ENCODE peak calls at places on chromosomes 7 and 10, in six cellular contexts. D is colonic mucosa, V is left ventricle myocardium inferior, C is IMR-90, F is uterus, B is aorta. S is an unnamed sample.

GRCh38 chr10:43594944-43595589 is 11.2 kb upstream of the ZNF485 start:
- DNase-seq in D (no peak), V (no peak), C (peak), F (no peak), B (no peak), S (no peak)

GRCh38 chr7:49483142-49483541 is 290.3 kb upstream of the VWC2 start:
- DNase-seq in D (peak), V (no peak), C (no peak), F (no peak), B (no peak), S (no peak)

GRCh38 chr10:53403688-53404087 is 631.1 kb upstream of the MBL2 start:
- DNase-seq in D (peak), V (peak), C (peak), F (peak), B (no peak), S (no peak)

GRCh38 chr10:60187691-60188090 is 202.0 kb downstream of the ANK3 start:
- DNase-seq in D (no peak), V (no peak), C (no peak), F (no peak), B (no peak), S (no peak)

GRCh38 chr7:131546583-131547111 is 9.8 kb downstream of the PODXL start:
- DNase-seq in D (no peak), V (no peak), C (no peak), F (no peak), B (no peak), S (no peak)

GRCh38 chr10:80165173-80165572 is 32.6 kb downstream of the PLAC9 start:
- DNase-seq in D (no peak), V (no peak), C (peak), F (no peak), B (peak), S (no peak)

GRCh38 chr7:3733541-3734140 is 432.6 kb downstream of the SDK1 start:
- DNase-seq in D (no peak), V (no peak), C (peak), F (no peak), B (no peak), S (no peak)

GRCh38 chr7:28804990-28805389 is 153.1 kb downstream of the TRIL start:
- DNase-seq in D (no peak), V (no peak), C (peak), F (no peak), B (no peak), S (no peak)

GRCh38 chr10:35517431-35518181 is 87.5 kb upstream of the GJD4 start:
- DNase-seq in D (no peak), V (no peak), C (peak), F (peak), B (no peak), S (no peak)

GRCh38 chr10:112307631-112308502 is 24.7 kb downstream of the TECTB start:
- DNase-seq in D (peak), V (no peak), C (peak), F (no peak), B (no peak), S (peak)

GRCh38 chr7:152607007-152607406 is 68.9 kb downstream of the XRCC2 start:
- DNase-seq in D (no peak), V (no peak), C (no peak), F (no peak), B (no peak), S (no peak)

GRCh38 chr10:28938745-28939144 is 261.4 kb downstream of the BAMBI start:
- DNase-seq in D (no peak), V (no peak), C (peak), F (no peak), B (no peak), S (no peak)

GRCh38 chr10:116665541-116666125 is 44.9 kb downstream of the PNLIPRP2 start:
- DNase-seq in D (no peak), V (peak), C (peak), F (no peak), B (peak), S (no peak)
- H3K27ac ChIP-seq in D (no peak), V (peak), C (no peak), F (peak), B (no peak), S (no peak)

GRCh38 chr7:150927954-150928340 is 50.2 kb downstream of the KCNH2 start:
- DNase-seq in D (no peak), V (no peak), C (peak), F (no peak), B (no peak), S (no peak)

GRCh38 chr7:150924256-150924851 is 53.8 kb downstream of the KCNH2 start:
- DNase-seq in D (no peak), V (no peak), C (no peak), F (no peak), B (no peak), S (no peak)

GRCh38 chr7:150926066-150926465 is 52.1 kb downstream of the KCNH2 start:
- DNase-seq in D (no peak), V (no peak), C (no peak), F (no peak), B (no peak), S (no peak)

GRCh38 chr7:150923802-150924201 is 54.3 kb downstream of the KCNH2 start:
- DNase-seq in D (no peak), V (no peak), C (no peak), F (no peak), B (no peak), S (no peak)

GRCh38 chr7:150927157-150927953 is 50.8 kb downstream of the KCNH2 start:
- DNase-seq in D (no peak), V (no peak), C (no peak), F (no peak), B (no peak), S (no peak)
- H3K27ac ChIP-seq in D (no peak), V (no peak), C (no peak), F (no peak), B (no peak), S (no peak)

GRCh38 chr7:108528183-108528712 is 2.3 kb upstream of the PNPLA8 start:
- DNase-seq in D (peak), V (no peak), C (no peak), F (no peak), B (no peak), S (no peak)
- H3K27ac ChIP-seq in D (peak), V (no peak), C (no peak), F (no peak), B (no peak), S (no peak)

DNA sequence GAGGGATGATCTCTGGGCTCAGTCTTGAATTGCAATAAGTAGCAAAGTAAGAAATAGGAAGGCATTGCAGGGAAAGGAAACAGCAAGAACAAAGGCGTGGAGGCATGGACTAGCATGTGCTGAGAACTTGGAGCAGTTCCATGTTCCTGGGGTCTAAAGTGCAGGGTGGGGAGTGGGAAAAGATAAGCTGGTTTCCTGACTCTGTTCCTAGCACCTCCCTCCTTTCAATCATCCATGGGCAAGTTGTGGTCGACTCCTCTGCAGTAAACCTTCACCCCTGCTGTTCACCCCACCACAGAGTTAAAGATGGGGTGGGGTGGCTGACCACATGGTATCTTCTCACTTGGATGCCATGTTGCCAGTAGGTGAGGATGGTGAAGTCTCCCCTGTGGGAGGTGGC is 29.6 kb downstream of the RPS24 start:
- DNase-seq in D (no peak), V (no peak), C (no peak), F (no peak), B (no peak), S (no peak)
- H3K27ac ChIP-seq in D (no peak), V (no peak), C (no peak), F (no peak), B (no peak), S (no peak)

GRCh38 chr7:90701021-90701420 is 104.9 kb downstream of the CDK14 start:
- DNase-seq in D (no peak), V (no peak), C (no peak), F (no peak), B (no peak), S (no peak)
- H3K27ac ChIP-seq in D (no peak), V (peak), C (no peak), F (no peak), B (no peak), S (no peak)

GRCh38 chr10:70778267-70778924 is 6.8 kb downstream of the TBATA start:
- DNase-seq in D (no peak), V (no peak), C (no peak), F (no peak), B (no peak), S (no peak)

GRCh38 chr10:70777063-70777875 is 7.9 kb downstream of the TBATA start:
- DNase-seq in D (no peak), V (no peak), C (no peak), F (no peak), B (no peak), S (no peak)

GRCh38 chr10:70775679-70776454 is 9.3 kb downstream of the TBATA start:
- DNase-seq in D (no peak), V (no peak), C (no peak), F (no peak), B (no peak), S (no peak)

GRCh38 chr10:70774810-70775678 is 10.1 kb downstream of the TBATA start:
- DNase-seq in D (peak), V (no peak), C (no peak), F (no peak), B (no peak), S (no peak)

DNA sequence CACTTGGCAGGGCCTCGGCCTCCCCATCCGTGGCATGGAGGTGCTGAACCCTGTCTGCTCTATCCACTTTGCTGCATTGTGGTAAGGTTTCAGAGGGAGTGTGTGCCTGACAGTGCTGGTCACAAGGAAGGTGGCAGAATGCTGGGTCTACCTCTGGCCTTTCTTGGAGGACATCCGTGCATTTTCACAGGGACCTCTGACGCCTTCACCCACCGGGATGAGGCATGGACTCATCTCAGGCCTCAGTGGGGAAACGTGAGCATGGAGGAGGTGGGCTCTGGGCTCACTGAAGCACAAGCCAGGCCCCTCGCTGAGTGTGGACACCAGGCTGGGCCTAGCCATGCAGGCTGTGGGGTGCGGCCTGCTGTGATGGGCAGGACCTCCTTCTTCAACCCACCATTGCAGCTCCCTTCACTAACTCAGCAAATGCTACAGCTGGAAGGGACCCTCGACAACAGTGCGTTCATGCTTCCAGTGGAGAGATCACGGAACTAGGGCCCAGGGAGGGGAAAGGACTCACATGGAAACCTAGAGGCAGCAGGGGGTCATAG is 8.6 kb downstream of the TBATA start:
- DNase-seq in D (no peak), V (no peak), C (no peak), F (no peak), B (no peak), S (no peak)
- H3K27ac ChIP-seq in D (no peak), V (no peak), C (no peak), F (no peak), B (no peak), S (no peak)

S was measured in caudate nucleus.